ENCODE peak calls at places on chromosomes 13 and 19, in four cellular contexts. One of them, this sample, is unnamed.

GRCh38 chr19:38337360-38337653 is 1.7 kb downstream of the CATSPERG start:
- DNase-seq in K562: no peak
- DNase-seq in HL-60: no peak
- DNase-seq in GM12878: no peak
- DNase-seq in this sample: no peak

GRCh38 chr19:38262585-38263268 is 1.6 kb upstream of the SPINT2 start:
- DNase-seq in HL-60: no peak
- DNase-seq in GM12878: no peak
- DNase-seq in K562: no peak
- DNase-seq in this sample: no peak

GRCh38 chr19:5141278-5141925 is 172.5 kb downstream of the KDM4B start:
- DNase-seq in HL-60: no peak
- DNase-seq in K562: no peak
- DNase-seq in GM12878: no peak
- DNase-seq in this sample: no peak

GRCh38 chr19:35856546-35857149 is at the start of gene KIRREL2:
- DNase-seq in K562: no peak
- DNase-seq in HL-60: no peak
- DNase-seq in GM12878: no peak
- DNase-seq in this sample: no peak

GRCh38 chr13:68185767-68186166 is 955.6 kb upstream of the PCDH9 start:
- DNase-seq in HL-60: no peak
- DNase-seq in K562: no peak
- DNase-seq in GM12878: no peak
- DNase-seq in this sample: no peak

GRCh38 chr13:20814224-20814910 is 40.6 kb upstream of the EEF1AKMT1 start:
- DNase-seq in GM12878: no peak
- DNase-seq in HL-60: no peak
- DNase-seq in K562: no peak
- DNase-seq in this sample: no peak

GRCh38 chr13:72662548-72662947 is 64.9 kb downstream of the MZT1 start:
- DNase-seq in K562: no peak
- DNase-seq in HL-60: no peak
- DNase-seq in GM12878: no peak
- DNase-seq in this sample: no peak

GRCh38 chr13:95133498-95133897 is 167.8 kb downstream of the ABCC4 start:
- DNase-seq in GM12878: no peak
- DNase-seq in HL-60: no peak
- DNase-seq in K562: no peak
- DNase-seq in this sample: no peak

DNA sequence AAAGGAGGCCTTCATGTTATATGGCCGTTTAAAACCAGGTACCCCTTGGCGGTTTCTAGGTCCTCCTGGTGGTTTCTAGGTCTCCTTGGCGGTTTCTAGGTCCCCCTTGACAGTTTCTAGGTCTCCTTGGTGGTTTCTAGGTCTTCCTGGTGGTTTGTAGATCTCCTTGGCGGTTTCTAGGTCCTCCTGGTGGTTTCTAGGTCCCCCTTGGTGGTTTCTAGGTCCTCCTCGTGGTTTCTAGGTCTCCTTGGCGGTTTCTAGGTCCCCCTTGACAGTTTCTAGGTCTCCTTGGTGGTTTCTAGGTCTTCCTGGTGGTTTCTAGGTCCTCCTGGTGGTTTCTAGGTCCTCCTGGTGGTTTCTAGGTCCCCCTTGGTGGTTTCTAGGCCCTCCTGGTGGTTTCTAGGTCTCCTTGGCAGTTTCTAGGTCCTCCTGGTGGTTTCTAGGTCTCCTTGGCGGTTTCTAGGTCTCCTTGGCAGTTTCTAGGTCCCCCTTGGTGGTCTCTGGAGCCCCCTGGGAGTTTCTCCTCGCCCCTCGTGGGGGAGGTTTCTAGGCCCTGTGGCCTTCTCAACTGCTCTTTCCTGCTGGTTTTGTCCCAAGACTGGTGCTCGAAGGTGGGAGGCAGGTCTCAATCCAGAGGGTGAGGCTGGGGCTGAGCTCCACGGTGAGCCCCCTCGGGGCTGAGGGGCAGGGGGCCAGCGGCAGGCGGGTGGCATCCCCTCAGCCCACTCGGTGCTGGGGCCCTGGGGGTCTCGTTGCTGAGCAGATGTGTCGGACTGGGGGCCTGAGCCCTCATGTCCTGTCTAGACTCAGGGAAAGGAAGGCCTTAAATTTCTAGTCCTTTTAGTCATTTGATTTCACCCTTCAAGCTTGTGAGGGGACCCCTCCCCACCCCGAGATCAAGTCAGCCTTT is 8.0 kb downstream of the HCN2 start:
- DNase-seq in HL-60: no peak
- DNase-seq in GM12878: no peak
- DNase-seq in K562: no peak
- DNase-seq in this sample: no peak
- TF ChIP-seq SPI1 in HL-60: no peak
- TF ChIP-seq SPI1 in GM12878: no peak
- TF ChIP-seq SPI1 in K562: no peak
- TF ChIP-seq SPI1 in this sample: no peak

GRCh38 chr13:99182439-99182838 is 18.2 kb upstream of the UBAC2 start:
- DNase-seq in HL-60: no peak
- DNase-seq in K562: no peak
- DNase-seq in GM12878: no peak
- DNase-seq in this sample: no peak

GRCh38 chr13:99179460-99179859 is 21.2 kb upstream of the UBAC2 start:
- DNase-seq in GM12878: no peak
- DNase-seq in HL-60: no peak
- DNase-seq in K562: no peak
- DNase-seq in this sample: no peak

GRCh38 chr13:99176309-99177276 is 24.1 kb upstream of the UBAC2 start:
- DNase-seq in K562: peak
- DNase-seq in HL-60: peak
- DNase-seq in GM12878: no peak
- DNase-seq in this sample: peak

GRCh38 chr13:99174533-99175100 is 26.0 kb upstream of the UBAC2 start:
- DNase-seq in K562: no peak
- DNase-seq in GM12878: no peak
- DNase-seq in HL-60: no peak
- DNase-seq in this sample: no peak

DNA sequence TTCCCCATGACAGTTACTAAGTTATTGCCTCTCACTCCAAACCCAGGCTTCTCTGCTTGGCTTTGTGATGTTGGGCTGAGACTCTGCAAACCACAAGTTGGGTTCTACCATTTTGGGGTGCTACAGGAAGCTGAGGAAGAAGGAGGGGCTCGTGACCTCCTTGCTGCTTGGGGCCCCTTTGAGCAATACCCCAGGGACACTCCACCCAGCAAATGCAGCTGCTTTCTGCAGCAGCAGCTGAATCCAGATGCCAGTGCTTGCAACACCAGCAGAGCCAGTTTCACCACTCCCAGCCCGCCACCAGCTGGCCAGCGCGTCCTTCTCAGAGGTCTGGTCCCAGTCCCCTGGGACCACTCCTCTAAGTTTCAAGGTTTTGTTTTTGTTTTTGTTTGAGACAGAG is 22.0 kb upstream of the UBAC2 start:
- DNase-seq in K562: no peak
- DNase-seq in GM12878: no peak
- DNase-seq in HL-60: peak
- DNase-seq in this sample: no peak
- TF ChIP-seq SPI1 in K562: no peak
- TF ChIP-seq SPI1 in GM12878: no peak
- TF ChIP-seq SPI1 in HL-60: no peak
- TF ChIP-seq SPI1 in this sample: no peak

DNA sequence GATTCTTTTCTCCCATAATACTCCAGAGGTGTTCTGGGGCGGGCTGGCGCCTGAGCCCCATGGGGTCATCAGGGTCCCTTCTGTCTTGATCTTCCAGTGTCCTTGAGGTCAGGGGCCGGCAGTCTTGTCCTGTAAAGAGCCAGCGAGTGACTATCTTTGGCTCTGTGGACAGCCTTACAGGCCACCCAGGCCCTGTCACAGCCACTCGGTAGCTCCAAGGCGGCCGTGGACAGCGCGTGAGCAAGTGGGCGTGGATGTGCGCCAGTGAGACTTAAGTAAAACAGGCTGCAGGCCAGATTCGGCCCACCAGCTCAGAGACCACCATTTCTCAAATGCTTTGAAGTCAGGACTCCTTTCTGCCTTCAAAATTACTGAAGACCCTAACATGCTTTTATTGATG is 3.7 kb downstream of the ZNF444 start:
- DNase-seq in GM12878: no peak
- DNase-seq in K562: no peak
- DNase-seq in HL-60: no peak
- DNase-seq in this sample: no peak
- TF ChIP-seq SPI1 in GM12878: no peak
- TF ChIP-seq SPI1 in K562: no peak
- TF ChIP-seq SPI1 in HL-60: no peak
- TF ChIP-seq SPI1 in this sample: no peak

DNA sequence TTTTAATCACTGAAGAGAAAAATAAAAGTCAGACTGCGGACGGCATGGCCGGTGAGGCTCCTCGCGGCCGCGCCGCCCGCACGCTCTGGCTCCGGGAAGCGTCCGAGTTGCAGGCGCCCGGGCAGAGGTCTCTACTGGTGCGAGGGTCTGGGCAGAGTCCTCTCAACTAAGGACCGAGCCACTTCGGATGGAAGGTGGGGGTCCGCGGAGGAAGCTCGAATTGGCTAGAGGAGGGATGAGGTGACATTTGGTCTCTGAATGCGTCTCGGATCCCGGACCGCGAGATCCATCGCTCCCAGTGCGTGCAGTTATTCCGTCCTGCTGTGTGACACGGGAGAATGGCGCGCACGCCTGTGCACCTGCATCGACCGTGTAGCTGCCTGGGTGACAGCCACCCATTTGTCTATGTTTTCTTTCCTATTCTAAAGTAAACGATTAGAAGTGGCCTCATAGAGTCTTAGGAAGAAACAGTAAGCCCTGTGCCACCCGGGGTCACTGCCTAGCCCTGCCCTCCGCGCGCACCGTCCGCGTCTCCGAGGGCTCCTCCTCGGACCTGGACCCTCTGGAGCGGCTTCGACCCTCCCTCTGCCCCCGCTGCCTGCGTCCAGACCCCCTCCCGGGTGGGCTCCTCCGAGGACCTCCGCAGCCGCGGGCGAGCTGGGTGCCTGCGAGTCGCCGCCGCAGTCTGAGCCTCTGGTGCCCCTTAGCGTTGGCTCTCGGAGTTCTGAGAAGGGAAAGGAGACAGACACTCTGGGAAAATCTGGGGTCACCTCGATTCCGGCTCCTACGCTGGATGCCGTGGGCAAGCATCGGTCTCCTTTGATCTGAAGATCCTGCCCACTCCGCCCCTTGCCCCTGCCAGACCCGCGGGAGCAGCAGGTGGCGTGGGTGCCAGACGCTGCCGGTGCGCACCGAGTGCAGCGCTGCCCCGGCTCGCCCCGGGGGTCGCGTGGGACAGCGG is 347.4 kb downstream of the LIG4 start:
- DNase-seq in GM12878: no peak
- DNase-seq in HL-60: peak
- DNase-seq in K562: peak
- DNase-seq in this sample: no peak
- TF ChIP-seq SPI1 in GM12878: no peak
- TF ChIP-seq SPI1 in HL-60: no peak
- TF ChIP-seq SPI1 in K562: no peak
- TF ChIP-seq SPI1 in this sample: no peak